ENCODE peak calls at places on chromosome 2, in ten cellular contexts. Y is ELR; T is GM12865; R is effector CD4-positive, alpha-beta T cell; B is GM03348; Q is G401; F is NAMALWA; E is activated T-cell treated with anti-CD3 and anti-CD28 coated beads for 1 hour; A is ovary; Z is HTR-8/SVneo. J is an unnamed sample.

GRCh38 chr2:227849906-227850305 is 21.5 kb upstream of the DAW1 start:
- DNase-seq in Y (peak), T (no peak), R (no peak), B (peak), Q (no peak), F (no peak), E (no peak), A (no peak), Z (no peak), J (peak)

GRCh38 chr2:207154556-207155179 is 11.1 kb downstream of the KLF7 start:
- DNase-seq in Y (no peak), T (no peak), R (no peak), B (no peak), Q (peak), F (no peak), E (no peak), A (no peak), Z (no peak), J (no peak)

GRCh38 chr2:40332096-40332826 is 119.6 kb downstream of the SLC8A1 start:
- DNase-seq in Y (peak), T (no peak), R (no peak), B (peak), Q (peak), F (no peak), E (no peak), A (no peak), Z (peak), J (peak)

GRCh38 chr2:46963210-46963609 is 47.6 kb upstream of the MCFD2 start:
- DNase-seq in Y (no peak), T (no peak), R (no peak), B (no peak), Q (no peak), F (no peak), E (no peak), A (no peak), Z (no peak), J (no peak)

GRCh38 chr2:26630669-26631360 is 10.4 kb downstream of the CIB4 start:
- DNase-seq in Y (peak), T (no peak), R (no peak), B (no peak), Q (no peak), F (no peak), E (no peak), A (no peak), Z (peak), J (peak)

GRCh38 chr2:25304339-25304728 is 37.4 kb downstream of the DNMT3A start:
- DNase-seq in Y (no peak), T (no peak), R (no peak), B (no peak), Q (no peak), F (no peak), E (no peak), A (no peak), Z (no peak), J (no peak)

GRCh38 chr2:83342860-83343329 is 1116.2 kb downstream of the SUCLG1 start:
- DNase-seq in Y (no peak), T (no peak), R (no peak), B (no peak), Q (no peak), F (peak), E (no peak), A (no peak), Z (no peak), J (no peak)

GRCh38 chr2:86675104-86675503 is 45.0 kb upstream of the RMND5A start:
- DNase-seq in Y (no peak), T (no peak), R (no peak), B (no peak), Q (peak), F (no peak), E (no peak), A (no peak), Z (no peak), J (no peak)

GRCh38 chr2:95354925-95355324 is 47.6 kb upstream of the FAHD2A start:
- DNase-seq in Y (no peak), T (no peak), R (no peak), B (no peak), Q (no peak), F (no peak), E (no peak), A (no peak), Z (no peak), J (no peak)

GRCh38 chr2:230326453-230327417 is at the start of gene SP140L:
- DNase-seq in Y (peak), T (peak), R (peak), B (peak), Q (no peak), F (peak), E (peak), A (peak), Z (peak), J (peak)

J was measured in LHCN-M2.